ENCODE peak calls at places on chromosome 13, in ten cellular contexts. U is NCI-H524; L is left ventricle myocardium superior; P is iPS DF 19.7; F is stimulated activated CD4-positive, alpha-beta T cell treated with anti-CD3 and anti-CD28 coated beads, Interleukin-1b, Interleukin-23, amount 100 ng/mL, for 1 hour; E is fibroblast of lung; C is cardiac fibroblast; V is ELR; X is EL; J is cardiac muscle cell. T is an unnamed sample.
A peak's percentile ranks its signal among the peaks of the same experiment; 100 is the strongest.

GRCh38 chr13:26219726-26220125 is 2.4 kb downstream of the RNF6 start:
- DNase-seq in L (no peak), P (no peak), E (peak; percentile 65), C (peak; percentile 35), F (no peak), J (no peak), V (peak; percentile 58), U (no peak), X (peak; percentile 63), T (no peak)

GRCh38 chr13:87777395-87777794 is 106.2 kb downstream of the SLITRK5 start:
- DNase-seq in C (no peak), X (no peak), U (no peak), F (no peak), E (peak; percentile 1), V (peak; percentile 59), L (no peak), J (peak; percentile 11), P (no peak), T (no peak)

GRCh38 chr13:110597041-110597689 is 18.2 kb upstream of the NAXD start:
- DNase-seq in P (no peak), E (no peak), C (no peak), F (no peak), X (no peak), V (no peak), U (no peak), L (no peak), J (no peak), T (no peak)

GRCh38 chr13:76944457-76944856 is 3.9 kb upstream of the ACOD1 start:
- DNase-seq in F (no peak), V (peak; percentile 81), X (peak; percentile 68), L (no peak), E (peak; percentile 69), P (no peak), J (no peak), U (no peak), C (peak; percentile 78), T (no peak)

GRCh38 chr13:76038920-76039716 is 403.0 kb downstream of the LMO7 start:
- DNase-seq in E (no peak), U (peak; percentile 33), P (no peak), F (no peak), X (no peak), V (no peak), L (no peak), C (no peak), J (peak; percentile 14), T (no peak)

GRCh38 chr13:77001963-77002587 is 10.2 kb downstream of the CLN5 start:
- DNase-seq in U (no peak), L (no peak), X (no peak), J (no peak), P (no peak), V (no peak), F (no peak), C (no peak), E (no peak), T (no peak)

GRCh38 chr13:97911311-97912138 is 42.0 kb upstream of the IPO5 start:
- DNase-seq in V (peak; percentile 57), C (peak; percentile 59), J (no peak), U (peak; percentile 2), X (peak; percentile 31), P (no peak), E (peak; percentile 40), L (no peak), F (no peak), T (no peak)

GRCh38 chr13:59982631-59983382 is 180.9 kb downstream of the DIAPH3 start:
- DNase-seq in E (peak; percentile 55), J (no peak), F (no peak), X (peak; percentile 21), U (no peak), V (peak; percentile 54), P (no peak), C (peak; percentile 56), L (no peak), T (no peak)

GRCh38 chr13:74287672-74288169 is 153.5 kb upstream of the KLF12 start:
- DNase-seq in U (peak; percentile 93), C (peak; percentile 61), X (peak; percentile 71), V (peak; percentile 71), L (peak; percentile 81), E (peak; percentile 81), J (peak; percentile 67), P (no peak), F (peak; percentile 32), T (no peak)

GRCh38 chr13:86974995-86975328 is 696.2 kb upstream of the SLITRK5 start:
- DNase-seq in F (no peak), X (no peak), P (peak; percentile 5), J (peak; percentile 2), L (no peak), C (no peak), V (peak; percentile 33), E (no peak), U (no peak), T (no peak)

GRCh38 chr13:42395066-42395821 is 123.3 kb downstream of the AKAP11 start:
- DNase-seq in L (no peak), U (no peak), X (no peak), E (no peak), V (no peak), C (no peak), F (no peak), P (no peak), J (no peak), T (no peak)

GRCh38 chr13:42181381-42181953 is 90.5 kb upstream of the AKAP11 start:
- DNase-seq in C (no peak), P (no peak), L (peak; percentile 30), J (peak; percentile 1), V (no peak), F (no peak), E (no peak), U (peak; percentile 48), X (no peak), T (no peak)

GRCh38 chr13:35814573-35814972 is 316.6 kb downstream of the DCLK1 start:
- DNase-seq in U (peak; percentile 92), C (no peak), L (no peak), F (no peak), J (no peak), E (no peak), P (no peak), X (no peak), V (no peak), T (no peak)